ENCODE peak calls at places on chromosome 18, in eight cellular contexts. H is prostate gland, J is transverse colon, W is breast epithelium, L is A549, A is heart left ventricle, K is thyroid gland, U is right lobe of liver. M is an unnamed sample.

GRCh38 chr18:5058768-5059539 is 138.1 kb downstream of the AKAIN1 start:
- DNase-seq in K (no peak), H (no peak), U (no peak), W (no peak), A (peak; percentile 24), J (no peak), L (no peak), M (peak; percentile 34)

GRCh38 chr18:23668731-23669130 is 6.0 kb upstream of the ANKRD29 start:
- DNase-seq in K (no peak), W (no peak), J (peak; percentile 46), H (peak; percentile 31), A (no peak), U (no peak), L (no peak), M (no peak)

GRCh38 chr18:46051731-46052461 is 20.2 kb downstream of the PSTPIP2 start:
- DNase-seq in W (no peak), H (peak; percentile 41), L (peak; percentile 37), U (peak; percentile 81), J (no peak), A (no peak), K (no peak), M (no peak)

GRCh38 chr18:21745234-21745633 is 4.6 kb downstream of the MIB1 start:
- DNase-seq in W (no peak), A (no peak), H (no peak), J (no peak), K (no peak), U (no peak), L (no peak), M (peak; percentile 32)

GRCh38 chr18:49561377-49562193 is at the start of gene LIPG:
- DNase-seq in K (peak; percentile 88), L (peak; percentile 25), H (peak; percentile 75), A (no peak), U (peak; percentile 90), J (peak; percentile 85), W (no peak), M (peak; percentile 41)

GRCh38 chr18:22564036-22564435 is 146.3 kb upstream of the CTAGE1 start:
- DNase-seq in L (no peak), H (no peak), A (no peak), K (no peak), U (no peak), W (no peak), J (no peak), M (no peak)

GRCh38 chr18:37230762-37231161 is 334.8 kb downstream of the CELF4 start:
- DNase-seq in U (no peak), J (no peak), H (no peak), L (no peak), A (no peak), W (no peak), K (no peak), M (no peak)

GRCh38 chr18:13137041-13137938 is 81.3 kb upstream of the LDLRAD4 start:
- DNase-seq in L (no peak), H (no peak), W (no peak), A (peak; percentile 45), U (peak; percentile 59), J (peak; percentile 45), K (peak; percentile 36), M (peak; percentile 69)

GRCh38 chr18:64929026-64929425 is 780.1 kb upstream of the LINC00305 start:
- DNase-seq in U (no peak), L (no peak), A (no peak), W (no peak), K (no peak), J (no peak), H (no peak), M (no peak)

GRCh38 chr18:48799724-48800315 is 150.9 kb downstream of the SMAD7 start:
- DNase-seq in W (peak; percentile 20), L (no peak), A (peak; percentile 14), U (no peak), J (no peak), K (peak; percentile 5), H (no peak), M (no peak)

GRCh38 chr18:60050821-60051220 is 151.0 kb downstream of the PMAIP1 start:
- DNase-seq in K (no peak), A (no peak), W (no peak), J (no peak), L (no peak), H (no peak), U (no peak), M (no peak)

GRCh38 chr18:74682998-74683311 is 85.3 kb downstream of the ZNF407 start:
- DNase-seq in K (no peak), U (no peak), W (no peak), A (no peak), H (no peak), L (no peak), J (no peak), M (no peak)

GRCh38 chr18:3330622-3331021 is 68.7 kb downstream of the MYL12B start:
- DNase-seq in U (no peak), A (no peak), L (no peak), W (no peak), H (peak; percentile 44), K (no peak), J (no peak), M (no peak)

GRCh38 chr18:43277164-43277600 is at the start of gene SYT4:
- DNase-seq in U (peak; percentile 59), L (peak; percentile 10), W (no peak), A (peak; percentile 32), H (peak; percentile 40), K (peak; percentile 45), J (no peak), M (peak; percentile 1)

GRCh38 chr18:37533647-37534565 is 31.7 kb downstream of the CELF4 start:
- DNase-seq in J (no peak), H (no peak), L (no peak), W (no peak), K (no peak), A (no peak), U (no peak), M (no peak)

GRCh38 chr18:36899289-36899688 is 70.4 kb downstream of the KIAA1328 start:
- DNase-seq in L (peak; percentile 55), H (no peak), U (no peak), W (no peak), J (no peak), A (no peak), K (no peak), M (peak; percentile 55)

GRCh38 chr18:6521804-6522418 is 107.2 kb upstream of the L3MBTL4 start:
- DNase-seq in J (peak; percentile 50), K (peak; percentile 10), H (peak; percentile 24), W (peak; percentile 54), U (peak; percentile 61), L (peak; percentile 17), A (no peak), M (peak; percentile 46)
- TF ChIP-seq CTCF in J (peak; percentile 60), K (peak; percentile 40), H (peak; percentile 50), W (peak; percentile 23), U (peak; percentile 85), L (peak; percentile 19), A (peak; percentile 52), M (peak; percentile 86)

GRCh38 chr18:63313409-63313917 is 6.1 kb downstream of the BCL2 start:
- DNase-seq in W (no peak), H (no peak), U (no peak), A (no peak), J (no peak), L (no peak), K (no peak), M (no peak)
- H3K4me3 ChIP-seq in W (no peak overlapping the region), H (no peak overlapping the region), U (no peak overlapping the region), A (no peak overlapping the region), J (no peak overlapping the region), L (no peak overlapping the region), K (no peak overlapping the region), M (peak overlapping the region; percentile 99)

GRCh38 chr18:62460851-62461300 is 61.9 kb upstream of the ZCCHC2 start:
- DNase-seq in J (no peak), K (no peak), W (no peak), L (peak; percentile 27), H (no peak), U (peak; percentile 80), A (no peak), M (peak; percentile 74)

GRCh38 chr18:62458346-62458745 is 64.5 kb upstream of the ZCCHC2 start:
- DNase-seq in H (no peak), U (no peak), A (no peak), W (no peak), K (no peak), L (no peak), J (no peak), M (no peak)

GRCh38 chr18:62457830-62458229 is 65.0 kb upstream of the ZCCHC2 start:
- DNase-seq in W (no peak), K (no peak), H (no peak), U (no peak), A (no peak), J (no peak), L (no peak), M (no peak)

GRCh38 chr18:62461591-62461990 is 61.2 kb upstream of the ZCCHC2 start:
- DNase-seq in J (no peak), H (no peak), U (no peak), W (no peak), L (no peak), A (no peak), K (no peak), M (no peak)

DNA sequence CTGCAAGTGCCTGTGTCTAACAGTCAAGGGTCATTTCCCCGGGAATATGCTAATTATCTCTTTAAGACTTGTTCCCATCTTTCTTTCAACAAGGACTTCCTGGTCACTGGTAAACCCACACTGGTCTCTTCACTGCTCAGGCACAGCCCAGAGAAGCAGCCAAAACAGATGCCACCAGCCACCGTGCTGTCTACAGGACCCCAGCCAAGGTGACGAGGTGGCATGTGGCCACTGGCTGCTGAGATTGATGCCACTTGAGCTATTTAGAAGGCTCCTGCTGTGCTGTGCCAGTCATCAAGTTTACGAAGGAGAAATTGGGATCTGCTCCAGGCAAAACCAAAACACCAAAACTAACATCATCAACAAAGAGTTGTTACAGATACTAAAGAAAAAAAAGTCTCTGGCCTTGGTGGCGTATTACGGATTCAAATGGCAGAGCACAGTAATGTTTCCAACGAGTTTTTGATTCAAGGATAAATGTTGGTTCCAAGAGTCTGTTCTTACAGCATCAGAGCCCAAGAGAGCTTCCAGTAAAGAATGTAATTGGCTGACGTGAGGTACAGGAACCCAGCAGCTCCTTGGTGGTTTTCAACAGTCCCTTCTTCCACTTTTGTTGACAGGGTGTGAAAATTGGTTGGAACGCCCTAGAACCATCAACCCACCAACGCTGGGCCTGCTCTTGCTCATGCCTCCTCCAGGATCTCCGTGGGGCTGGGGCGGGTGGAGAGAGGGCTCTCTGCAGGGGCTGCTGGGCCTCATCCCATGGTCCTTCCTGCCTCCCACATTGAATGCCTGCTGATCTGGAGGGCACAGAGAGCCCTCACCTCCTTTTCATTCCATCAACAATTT is 63.7 kb upstream of the ZCCHC2 start:
- DNase-seq in K (no peak), L (no peak), U (no peak), A (no peak), W (no peak), J (no peak), H (no peak), M (no peak)
- TF ChIP-seq POLR2A in K (no peak), L (no peak), U (no peak), A (no peak), W (no peak), J (no peak), H (no peak), M (no peak)

DNA sequence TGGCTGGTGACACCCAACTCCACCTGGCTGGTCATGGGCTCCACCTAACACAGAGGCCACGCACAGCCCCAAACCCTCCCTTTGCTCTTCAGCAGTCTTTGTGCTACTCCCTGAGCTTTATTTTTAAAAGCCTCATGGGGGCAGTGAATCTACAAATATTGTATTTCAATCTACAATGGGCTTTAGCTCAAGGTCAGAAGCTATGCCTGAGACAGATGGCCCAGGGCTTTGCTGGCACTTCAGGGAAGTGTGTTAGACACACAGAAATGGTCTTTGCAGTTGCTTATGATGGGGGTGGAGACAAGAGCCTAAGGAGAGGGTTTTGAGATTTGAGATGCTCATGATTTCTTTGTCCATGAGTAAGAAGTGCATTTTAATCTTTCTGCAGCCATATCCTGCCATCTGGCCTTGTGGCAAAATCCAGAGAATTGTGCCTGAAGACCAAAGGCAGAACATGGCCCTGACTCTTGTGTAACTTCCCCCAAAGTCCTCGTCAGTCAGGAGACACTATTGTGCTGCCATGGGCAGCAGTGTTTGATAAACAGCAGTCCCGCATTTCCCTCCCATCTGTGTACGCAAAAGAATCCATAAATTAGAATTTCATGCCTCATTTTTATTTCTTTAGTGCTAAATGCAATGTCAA is 92.6 kb downstream of the VAPA start:
- DNase-seq in L (peak; percentile 3), K (no peak), J (no peak), A (no peak), W (no peak), U (peak; percentile 20), H (no peak), M (peak; percentile 50)
- TF ChIP-seq CTCF in L (no peak), K (no peak), J (peak; percentile 10), A (peak; percentile 40), W (no peak), U (no peak), H (peak; percentile 20), M (no peak)